ENCODE peak calls at places on chromosomes 13 and 19, in four cellular contexts. H, U, T and J are unnamed samples.

GRCh38 chr19:49741210-49741844 is 21.8 kb downstream of the TSKS start:
- DNase-seq in T (no peak), U (peak; percentile 24), H (no peak), J (no peak)

GRCh38 chr19:30555075-30555787 is 183.0 kb downstream of the ZNF536 start:
- DNase-seq in H (no peak), T (no peak), U (no peak), J (no peak)

GRCh38 chr19:48511321-48511731 is 309 bp downstream of the LMTK3 start:
- DNase-seq in T (no peak), H (no peak), U (no peak), J (no peak)

GRCh38 chr19:56301152-56301551 is 13.5 kb downstream of the ZSCAN5A start:
- DNase-seq in U (no peak), T (no peak), H (no peak), J (no peak)

GRCh38 chr19:22545751-22546150 is 88.4 kb upstream of the ZNF492 start:
- DNase-seq in H (no peak), U (peak; percentile 0), T (peak; percentile 12), J (no peak)

GRCh38 chr13:48400820-48401219 is 12.1 kb downstream of the LPAR6 start:
- DNase-seq in U (peak; percentile 79), H (no peak), T (peak; percentile 18), J (peak; percentile 54)

GRCh38 chr19:11408591-11408990 is 10.5 kb downstream of the RGL3 start:
- DNase-seq in H (no peak), T (no peak), U (no peak), J (no peak)

GRCh38 chr13:113928701-113929627 is 44.9 kb downstream of the C13orf46 start:
- DNase-seq in H (peak; percentile 91), T (no peak), U (peak; percentile 68), J (peak; percentile 77)

GRCh38 chr13:31476266-31476665 is 263.1 kb upstream of the RXFP2 start:
- DNase-seq in H (no peak), T (no peak), U (peak; percentile 87), J (peak; percentile 60)

GRCh38 chr13:20175907-20176652 is 15.2 kb upstream of the GJA3 start:
- DNase-seq in H (no peak), T (no peak), U (no peak), J (no peak)
- H3K4me3 ChIP-seq in H (no peak overlapping the region), T (no peak overlapping the region), U (no peak overlapping the region), J (no peak overlapping the region)

DNA sequence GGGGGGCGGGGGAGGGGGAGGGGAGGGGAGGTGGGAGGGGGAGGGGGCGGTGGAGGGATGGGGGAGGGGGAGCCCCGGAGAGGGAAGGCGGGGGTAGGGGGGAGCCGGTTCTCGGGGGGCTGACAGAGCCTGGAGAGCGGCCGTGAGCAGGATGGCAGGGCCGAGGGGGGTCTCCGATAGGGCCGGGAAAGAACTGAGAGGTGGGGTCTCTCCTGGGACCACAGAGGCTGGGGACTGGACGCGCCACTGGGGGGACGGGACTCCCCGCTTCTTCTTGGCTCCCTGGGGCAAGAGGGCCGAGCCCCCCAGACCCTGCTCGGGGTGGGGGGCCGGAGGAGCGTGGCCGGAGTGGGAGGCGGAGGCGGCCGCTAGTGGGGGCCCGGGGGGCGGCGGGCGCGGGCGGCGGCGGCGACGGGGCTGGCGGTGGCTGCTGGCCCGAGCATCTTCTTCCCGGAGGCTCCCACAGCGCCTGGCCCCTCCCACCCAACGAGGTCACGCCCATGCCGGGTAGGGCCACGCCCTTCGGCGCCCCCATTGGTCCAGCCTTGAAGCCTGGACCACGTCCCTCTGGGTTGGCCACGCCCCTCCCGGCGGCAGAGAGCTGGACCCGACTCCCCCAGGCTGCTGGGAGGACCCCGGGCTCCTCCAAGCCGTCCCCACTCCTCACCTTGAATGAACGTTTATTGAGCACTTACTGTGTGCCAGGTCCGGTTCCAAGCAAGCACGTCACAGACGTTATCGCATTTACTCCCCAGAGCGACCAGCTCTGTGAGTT is at the start of gene NOVA2:
- DNase-seq in T (peak; percentile 64), U (peak; percentile 81), H (peak; percentile 75), J (no peak)
- H3K4me3 ChIP-seq in T (no peak within 1 kb of the TSS), U (no peak within 1 kb of the TSS), H (peak within 1 kb of the TSS; percentile 29), J (no peak within 1 kb of the TSS)

GRCh38 chr13:75533866-75534265 is 3.8 kb downstream of the COMMD6 start:
- DNase-seq in T (no peak), H (no peak), U (peak; percentile 49), J (no peak)

GRCh38 chr13:75541961-75542360 is 4.3 kb upstream of the COMMD6 start:
- DNase-seq in T (no peak), H (no peak), U (no peak), J (no peak)

GRCh38 chr13:75541287-75541686 is 3.6 kb upstream of the COMMD6 start:
- DNase-seq in T (peak; percentile 11), H (no peak), U (no peak), J (no peak)

DNA sequence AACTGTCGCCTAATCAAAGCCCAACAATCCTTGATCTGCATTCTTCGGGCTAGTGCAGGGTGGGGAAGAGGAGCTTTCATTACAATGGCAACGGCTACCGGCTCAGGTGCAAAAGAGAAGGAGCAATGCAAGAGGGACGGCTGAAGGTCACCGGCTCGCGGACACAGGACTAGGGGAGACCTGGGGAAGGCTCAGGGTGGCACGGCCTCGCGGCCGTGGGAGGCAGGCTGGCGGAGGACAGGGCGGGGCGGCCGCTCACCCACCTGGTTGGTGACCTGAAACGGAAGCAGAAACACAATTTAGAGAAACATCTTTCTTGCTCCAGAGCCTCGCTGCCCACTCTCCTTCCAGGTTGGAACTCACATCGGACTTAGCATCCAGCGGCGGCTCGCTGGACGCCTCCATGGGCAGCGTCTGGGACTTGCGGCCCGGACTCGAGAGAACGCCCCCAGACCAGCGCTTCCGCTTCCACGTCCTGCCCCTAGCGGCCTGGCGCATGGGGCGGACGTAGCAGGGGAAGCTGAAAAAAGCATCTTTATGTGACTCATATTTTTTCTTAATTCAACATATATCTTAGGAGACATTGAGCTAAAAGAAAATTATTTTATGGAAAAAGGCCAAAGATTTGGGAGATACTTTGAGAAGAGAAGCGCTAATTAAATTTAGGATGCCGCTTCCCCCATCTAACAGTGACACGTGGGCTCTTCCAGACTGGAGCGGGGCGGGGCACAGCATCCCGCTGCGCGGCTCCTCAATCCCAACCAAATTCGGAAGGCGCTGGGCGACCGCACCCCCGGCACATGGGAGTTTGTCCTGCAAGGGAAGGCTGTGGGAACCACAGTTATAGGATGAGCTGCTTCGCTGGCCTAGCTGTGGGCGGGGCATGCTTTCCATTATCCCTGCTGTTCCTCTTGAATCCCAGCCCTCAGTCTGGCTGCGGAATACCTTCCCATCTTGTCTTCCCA is at the start of gene COMMD6:
- DNase-seq in U (peak; percentile 92), T (peak; percentile 88), H (peak; percentile 93), J (peak; percentile 56)
- H3K4me3 ChIP-seq in U (peak within 1 kb of the TSS; percentile 86), T (peak within 1 kb of the TSS; percentile 71), H (peak within 1 kb of the TSS; percentile 84), J (peak within 1 kb of the TSS; percentile 94)

DNA sequence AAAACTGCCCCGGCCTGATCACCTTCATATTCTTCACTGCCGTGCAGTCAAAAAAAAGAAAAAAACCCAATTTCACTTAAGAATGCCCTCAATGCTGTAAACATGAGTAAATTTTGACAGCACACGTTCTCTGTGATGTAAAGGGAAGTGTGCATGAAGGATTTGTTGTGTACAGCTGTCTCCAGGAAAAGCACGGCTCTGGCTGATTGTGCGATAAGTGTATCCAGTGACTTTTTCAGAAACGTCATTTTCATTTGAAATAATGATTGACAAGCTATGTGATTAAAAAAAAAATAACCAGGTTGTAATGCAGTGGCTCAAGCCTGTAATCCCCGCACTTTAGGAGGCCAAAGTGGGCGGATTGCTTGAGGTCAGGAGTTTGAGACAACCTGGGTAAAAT is 39.6 kb downstream of the ANKRD10 start:
- DNase-seq in U (no peak), H (no peak), T (no peak), J (no peak)
- H3K4me3 ChIP-seq in U (peak overlapping the region; percentile 16), H (no peak overlapping the region), T (peak overlapping the region; percentile 50), J (no peak overlapping the region)

GRCh38 chr19:34759218-34759917 is 13.6 kb downstream of the ZNF599 start:
- DNase-seq in H (no peak), T (no peak), U (no peak), J (no peak)
- H3K4me3 ChIP-seq in H (no peak overlapping the region), T (no peak overlapping the region), U (no peak overlapping the region), J (no peak overlapping the region)

DNA sequence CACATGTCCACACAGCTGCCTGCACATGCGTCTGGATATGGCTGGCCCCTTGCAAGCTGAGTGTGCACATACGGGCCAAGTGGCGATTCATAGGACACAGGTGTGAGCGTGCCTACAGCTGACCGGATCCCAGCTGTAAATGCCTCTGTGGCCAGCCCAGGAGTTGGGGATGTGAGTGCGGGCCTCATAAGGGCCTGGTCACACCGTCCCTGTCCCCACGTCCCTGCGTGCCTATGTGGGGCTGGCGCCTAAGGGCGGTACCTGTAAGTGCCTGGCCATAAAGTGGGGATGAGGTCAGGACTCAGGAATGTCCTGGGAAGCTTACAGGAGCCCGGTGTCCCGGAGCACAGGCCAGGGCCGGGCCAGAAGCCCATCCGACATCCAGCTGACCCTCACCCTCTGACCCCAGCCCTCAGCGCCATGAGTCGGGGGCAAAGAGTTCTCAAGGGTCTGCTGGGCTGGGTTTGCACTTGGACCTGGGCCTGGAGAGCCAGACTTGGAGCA is 1.3 kb upstream of the ARHGAP45 start:
- DNase-seq in H (no peak), U (no peak), T (peak; percentile 17), J (no peak)
- H3K4me3 ChIP-seq in H (no peak overlapping the region), U (no peak overlapping the region), T (no peak overlapping the region), J (no peak overlapping the region)

DNA sequence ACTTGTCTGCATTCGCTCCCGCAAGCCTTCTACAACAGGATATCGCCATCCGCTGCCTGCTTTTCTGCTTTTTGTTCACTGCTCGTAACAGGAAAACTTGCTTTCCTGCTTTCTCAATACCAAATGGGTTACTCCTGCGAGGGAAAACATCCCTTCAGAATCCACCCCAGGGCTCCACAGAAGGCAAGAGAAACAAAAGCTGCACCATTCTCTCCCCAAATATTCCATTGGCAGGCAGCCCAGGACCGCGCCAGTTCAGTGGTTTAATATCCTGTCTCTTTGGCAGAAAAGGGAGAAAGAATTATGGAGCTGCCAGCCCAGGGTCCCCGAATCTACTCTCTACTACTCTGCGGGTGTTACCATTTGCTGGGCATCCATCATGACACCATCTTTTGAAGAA is 84.7 kb upstream of the DOCK9 start:
- DNase-seq in H (peak; percentile 74), T (no peak), U (peak; percentile 78), J (peak; percentile 49)
- H3K4me3 ChIP-seq in H (peak overlapping the region; percentile 19), T (no peak overlapping the region), U (no peak overlapping the region), J (peak overlapping the region; percentile 11)

GRCh38 chr19:57803265-57803593 is 11.5 kb downstream of the ZNF552 start:
- DNase-seq in T (no peak), H (no peak), U (no peak), J (no peak)
- H3K4me3 ChIP-seq in T (no peak overlapping the region), H (peak overlapping the region; percentile 50), U (peak overlapping the region; percentile 81), J (peak overlapping the region; percentile 64)

DNA sequence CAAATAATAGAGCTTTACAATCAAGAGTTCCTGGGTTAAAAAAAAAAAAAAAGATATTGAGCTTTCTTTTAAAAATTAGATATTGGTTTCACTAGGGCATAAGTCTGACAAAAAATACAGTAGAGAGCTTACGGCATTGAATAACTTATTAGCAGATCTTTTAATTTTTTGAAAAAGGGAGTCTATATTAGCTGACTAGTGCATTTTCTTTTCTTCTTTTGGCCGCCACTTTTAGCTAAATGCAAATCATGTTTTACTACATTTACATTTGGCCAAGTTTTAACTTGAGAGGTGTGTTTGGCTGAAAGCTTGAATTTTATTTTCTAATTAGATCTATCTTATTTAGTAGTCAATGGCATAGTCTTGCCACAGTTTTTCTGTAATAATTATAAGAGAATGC is 43.4 kb downstream of the SPRY2 start:
- DNase-seq in T (no peak), U (no peak), H (no peak), J (no peak)
- H3K4me3 ChIP-seq in T (no peak overlapping the region), U (no peak overlapping the region), H (no peak overlapping the region), J (no peak overlapping the region)